ENCODE peak calls at places on chromosomes 5 and 9, in five cellular contexts. B is neuronal stem cell, O is psoas muscle, I is spleen, Q is IMR-90. U is an unnamed sample.

GRCh38 chr9:35756275-35756742 is 2.2 kb upstream of the MSMP start:
- DNase-seq in B (no peak), O (peak; percentile 58), I (peak; percentile 92), Q (no peak), U (peak; percentile 30)

GRCh38 chr5:66958984-66959641 is 237.5 kb downstream of the CD180 start:
- DNase-seq in B (no peak), O (peak; percentile 41), I (no peak), Q (peak; percentile 80), U (peak; percentile 86)

GRCh38 chr5:3199941-3200340 is 395.7 kb upstream of the IRX1 start:
- DNase-seq in B (no peak), O (no peak), I (no peak), Q (no peak), U (no peak)

GRCh38 chr9:36874921-36875320 is 159.1 kb downstream of the PAX5 start:
- DNase-seq in B (no peak), O (no peak), I (peak; percentile 47), Q (peak; percentile 10), U (no peak)

GRCh38 chr5:172870261-172870806 is 36.3 kb downstream of the ERGIC1 start:
- DNase-seq in B (no peak), O (peak; percentile 49), I (peak; percentile 68), Q (peak; percentile 97), U (peak; percentile 81)

GRCh38 chr5:126525630-126526245 is 69.3 kb downstream of the ALDH7A1 start:
- DNase-seq in B (no peak), O (peak; percentile 55), I (no peak), Q (peak; percentile 31), U (no peak)

GRCh38 chr5:144189800-144190429 is 19.2 kb downstream of the KCTD16 start:
- DNase-seq in B (no peak), O (no peak), I (no peak), Q (peak; percentile 93), U (peak; percentile 42)

GRCh38 chr9:121962421-121962820 is 130.7 kb downstream of the TTLL11 start:
- DNase-seq in B (no peak), O (no peak), I (no peak), Q (peak; percentile 31), U (no peak)

GRCh38 chr9:129609486-129610192 is 11.3 kb downstream of the C9orf50 start:
- DNase-seq in B (no peak), O (peak; percentile 43), I (peak; percentile 85), Q (no peak), U (peak; percentile 38)

GRCh38 chr5:74915488-74915887 is 49.3 kb upstream of the FAM169A start:
- DNase-seq in B (no peak), O (no peak), I (no peak), Q (no peak), U (no peak)

GRCh38 chr5:116360008-116360853 is 214.4 kb downstream of the SEMA6A start:
- DNase-seq in B (no peak), O (peak; percentile 51), I (no peak), Q (no peak), U (peak; percentile 36)

GRCh38 chr9:12801663-12802062 is 26.8 kb downstream of the LURAP1L start:
- DNase-seq in B (no peak), O (no peak), I (no peak), Q (no peak), U (no peak)

GRCh38 chr9:74122661-74123060 is 374.5 kb upstream of the RORB start:
- DNase-seq in B (no peak), O (no peak), I (no peak), Q (no peak), U (no peak)

GRCh38 chr5:33321026-33321425 is 119.7 kb upstream of the TARS1 start:
- DNase-seq in B (no peak), O (no peak), I (no peak), Q (peak; percentile 98), U (peak; percentile 96)

GRCh38 chr9:7799234-7799933 is at the start of gene DMAC1:
- DNase-seq in B (peak; percentile 70), O (peak; percentile 74), I (peak; percentile 94), Q (peak; percentile 84), U (peak; percentile 84)

GRCh38 chr5:72231989-72232703 is 87.9 kb downstream of the MRPS27 start:
- DNase-seq in B (no peak), O (no peak), I (no peak), Q (no peak), U (no peak)

GRCh38 chr9:114850871-114851270 is 45.0 kb upstream of the TNFSF15 start:
- DNase-seq in B (no peak), O (no peak), I (no peak), Q (peak; percentile 11), U (peak; percentile 84)

GRCh38 chr5:128062172-128062746 is 21.3 kb upstream of the SLC12A2 start:
- DNase-seq in B (no peak), O (no peak), I (no peak), Q (peak; percentile 80), U (peak; percentile 63)

GRCh38 chr9:2208991-2209390 is 193.8 kb downstream of the SMARCA2 start:
- DNase-seq in B (no peak), O (no peak), I (no peak), Q (no peak), U (no peak)

GRCh38 chr9:35729700-35730485 is 2.1 kb downstream of the TLN1 start:
- DNase-seq in B (peak; percentile 31), O (peak; percentile 56), I (peak; percentile 92), Q (peak; percentile 91), U (peak; percentile 90)

GRCh38 chr5:109027983-109028607 is 280.4 kb downstream of the FER start:
- DNase-seq in B (no peak), O (no peak), I (no peak), Q (no peak), U (no peak)

GRCh38 chr9:6675268-6675667 is 29.7 kb upstream of the GLDC start:
- DNase-seq in B (no peak), O (no peak), I (no peak), Q (no peak), U (no peak)

GRCh38 chr5:170681013-170681433 is 102.5 kb upstream of the GABRP start:
- DNase-seq in B (peak; percentile 77), O (no peak), I (no peak), Q (peak; percentile 28), U (peak; percentile 39)

GRCh38 chr5:139693676-139694364 is 45.7 kb downstream of the CXXC5 start:
- DNase-seq in B (no peak), O (no peak), I (no peak), Q (no peak), U (no peak)

GRCh38 chr9:68560131-68560844 is 19.6 kb upstream of the TMEM252 start:
- DNase-seq in B (no peak), O (peak; percentile 39), I (peak; percentile 87), Q (peak; percentile 84), U (no peak)

GRCh38 chr9:71743884-71744283 is 24.4 kb downstream of the CEMIP2 start:
- DNase-seq in B (no peak), O (no peak), I (no peak), Q (no peak), U (no peak)

GRCh38 chr9:22813520-22813919 is 366.9 kb downstream of the DMRTA1 start:
- DNase-seq in B (peak; percentile 18), O (no peak), I (no peak), Q (peak; percentile 52), U (peak; percentile 63)

GRCh38 chr9:115116620-115117284 is 1.2 kb downstream of the TNC start:
- DNase-seq in B (no peak), O (no peak), I (no peak), Q (no peak), U (no peak)

GRCh38 chr5:173922527-173922926 is 34.4 kb downstream of the CPEB4 start:
- DNase-seq in B (no peak), O (no peak), I (no peak), Q (peak; percentile 17), U (no peak)

GRCh38 chr5:55308254-55308836 is 556 bp downstream of the MTREX start:
- DNase-seq in B (peak; percentile 5), O (no peak), I (no peak), Q (peak; percentile 19), U (peak; percentile 51)

GRCh38 chr9:18489861-18490260 is 15.9 kb downstream of the ADAMTSL1 start:
- DNase-seq in B (no peak), O (no peak), I (no peak), Q (peak; percentile 75), U (no peak)

GRCh38 chr5:122076023-122076422 is 2.0 kb downstream of the LOX start:
- DNase-seq in B (no peak), O (no peak), I (no peak), Q (no peak), U (peak; percentile 83)

GRCh38 chr5:148933903-148934432 is 107.6 kb downstream of the ADRB2 start:
- DNase-seq in B (no peak), O (no peak), I (no peak), Q (no peak), U (no peak)

GRCh38 chr5:179316111-179316551 is 29.1 kb downstream of the ADAMTS2 start:
- DNase-seq in B (no peak), O (peak; percentile 10), I (peak; percentile 67), Q (no peak), U (no peak)

GRCh38 chr9:100852088-100852487 is 176.4 kb upstream of the PLPPR1 start:
- DNase-seq in B (no peak), O (no peak), I (no peak), Q (no peak), U (no peak)

DNA sequence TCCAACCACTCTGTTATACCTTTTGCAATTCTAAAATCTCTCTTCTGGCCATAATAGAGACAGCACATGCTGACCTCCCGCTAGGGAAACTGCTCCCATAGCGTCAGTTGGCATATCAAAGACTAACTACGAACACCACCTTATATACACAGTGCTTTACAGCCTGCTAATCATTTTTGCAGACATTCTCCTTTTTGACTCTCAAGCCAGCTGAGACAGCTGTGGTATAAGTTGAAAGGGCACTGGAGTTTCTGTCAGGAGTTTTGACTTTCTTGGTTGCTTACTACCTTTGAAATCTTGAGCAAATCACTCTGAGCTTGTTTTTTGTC is 160.2 kb upstream of the TBCA start:
- DNase-seq in B (no peak), O (no peak), I (no peak), Q (no peak), U (no peak)
- H3K36me3 ChIP-seq in B (no peaks in the 10 kb centered on the region), O (no peaks in the 10 kb centered on the region), I (no peaks in the 10 kb centered on the region), Q (no peaks in the 10 kb centered on the region), U (no peaks in the 10 kb centered on the region)

DNA sequence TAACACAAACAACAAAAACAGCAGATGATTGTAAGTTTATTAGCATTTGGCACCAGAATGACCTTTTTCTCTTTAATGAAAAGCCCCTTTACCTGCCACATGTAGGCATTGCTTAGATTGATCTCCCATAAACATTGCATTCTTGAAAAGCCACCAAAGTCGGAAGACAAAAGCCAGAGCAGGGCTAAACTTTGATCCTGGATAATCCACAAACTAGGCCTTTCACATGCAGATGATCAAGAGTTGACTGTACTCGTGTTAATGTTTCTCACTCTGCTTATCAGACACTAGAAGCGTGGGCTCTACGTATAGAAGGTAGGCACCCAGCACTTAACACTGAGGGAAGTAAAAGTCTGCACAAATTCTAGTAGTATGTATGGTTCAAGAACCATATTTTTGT is 21.0 kb upstream of the PHF2 start:
- DNase-seq in B (no peak), O (no peak), I (no peak), Q (no peak), U (no peak)
- H3K36me3 ChIP-seq in B (peaks cover 94% of the 10 kb centered on the region), O (peaks cover 5% of the 10 kb centered on the region), I (peaks cover 90% of the 10 kb centered on the region), Q (peaks cover 42% of the 10 kb centered on the region), U (peaks cover 93% of the 10 kb centered on the region)

DNA sequence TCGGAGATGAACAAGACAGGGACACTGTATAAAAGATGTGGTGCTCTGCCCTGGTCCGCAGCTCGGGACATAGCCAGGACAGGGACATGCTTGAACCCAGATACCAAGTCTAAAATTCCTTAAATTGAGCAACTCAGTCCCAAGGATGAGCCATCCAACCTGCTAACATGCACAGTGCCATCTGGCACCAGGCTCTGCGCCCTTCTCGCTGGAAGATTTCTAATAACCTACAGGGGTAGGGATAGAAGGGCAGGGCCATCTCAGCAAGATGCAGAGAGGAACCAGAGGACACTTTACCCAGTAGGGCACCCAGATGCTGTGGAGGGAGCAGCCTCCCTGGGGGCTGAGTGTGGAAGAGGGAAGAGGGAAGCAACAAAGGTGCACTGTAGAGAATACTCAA is 60.1 kb downstream of the SEMA4D start:
- DNase-seq in B (no peak), O (no peak), I (no peak), Q (no peak), U (no peak)
- H3K36me3 ChIP-seq in B (no peaks in the 10 kb centered on the region), O (no peaks in the 10 kb centered on the region), I (no peaks in the 10 kb centered on the region), Q (no peaks in the 10 kb centered on the region), U (no peaks in the 10 kb centered on the region)

GRCh38 chr5:157306092-157306491 is 40.2 kb downstream of the CYFIP2 start:
- DNase-seq in B (no peak), O (no peak), I (no peak), Q (no peak), U (no peak)
- H3K36me3 ChIP-seq in B (peaks cover 93% of the 10 kb centered on the region), O (no peaks in the 10 kb centered on the region), I (peaks cover 51% of the 10 kb centered on the region), Q (no peaks in the 10 kb centered on the region), U (no peaks in the 10 kb centered on the region)

U was measured in adipocyte.